ENCODE peak calls at places on chromosomes 3 and 15, in four cellular contexts. S is HepG2, I is spleen, P is GM12891. E is an unnamed sample.

GRCh38 chr3:169345662-169346331 is 317.7 kb downstream of the MECOM start:
- DNase-seq in I (no peak), P (no peak), S (no peak), E (no peak)

GRCh38 chr3:44289882-44290462 is 48.3 kb downstream of the TOPAZ1 start:
- DNase-seq in P (no peak), I (no peak), S (no peak), E (no peak)

GRCh38 chr3:62833538-62833937 is 41.7 kb downstream of the CADPS start:
- DNase-seq in I (no peak), S (peak), P (no peak), E (no peak)

GRCh38 chr3:179949428-179949827 is 87.3 kb downstream of the PEX5L start:
- DNase-seq in I (no peak), P (no peak), S (no peak), E (no peak)

GRCh38 chr3:56764904-56765445 is 36.8 kb downstream of the ARHGEF3 start:
- DNase-seq in P (no peak), I (no peak), S (no peak), E (no peak)

GRCh38 chr15:64356443-64357040 is 569 bp upstream of the CSNK1G1 start:
- DNase-seq in I (no peak), S (peak), P (no peak), E (no peak)

GRCh38 chr15:65411470-65412071 is 11.2 kb downstream of the IGDCC4 start:
- DNase-seq in I (no peak), P (no peak), S (no peak), E (no peak)

GRCh38 chr3:196694202-196694638 is 17.8 kb downstream of the CEP19 start:
- DNase-seq in S (no peak), P (no peak), I (no peak), E (no peak)

GRCh38 chr3:104952587-104952986 is 414.1 kb upstream of the ALCAM start:
- DNase-seq in P (no peak), I (no peak), S (no peak), E (no peak)

GRCh38 chr15:39124155-39124924 is 456.5 kb upstream of the THBS1 start:
- DNase-seq in P (no peak), S (peak), I (no peak), E (no peak)

GRCh38 chr3:110909824-110910223 is 161.8 kb upstream of the NECTIN3 start:
- DNase-seq in S (no peak), P (no peak), I (no peak), E (no peak)

GRCh38 chr3:67357610-67358458 is 296.6 kb downstream of the SUCLG2 start:
- DNase-seq in P (no peak), S (peak), I (no peak), E (peak)

GRCh38 chr3:50290116-50290745 is 2.0 kb downstream of the IFRD2 start:
- DNase-seq in P (no peak), I (peak), S (no peak), E (no peak)

GRCh38 chr3:50050361-50050760 is 38.4 kb upstream of the RBM5 start:
- DNase-seq in P (no peak), I (no peak), S (peak), E (no peak)

GRCh38 chr15:58608129-58608590 is 141.3 kb downstream of the ADAM10 start:
- DNase-seq in P (no peak), I (no peak), S (no peak), E (no peak)

GRCh38 chr3:131704084-131704483 is 201.3 kb upstream of the MRPL3 start:
- DNase-seq in S (no peak), I (no peak), P (no peak), E (no peak)

GRCh38 chr15:70853855-70854668 is at the start of gene LARP6:
- DNase-seq in I (no peak), P (peak), S (no peak), E (no peak)
- TF ChIP-seq POLR2AphosphoS5 in I (peak), P (no peak), S (no peak), E (no peak)

GRCh38 chr3:24315342-24315741 is 179.3 kb downstream of the THRB start:
- DNase-seq in S (no peak), P (no peak), I (no peak), E (no peak)

GRCh38 chr3:24315991-24316390 is 178.7 kb downstream of the THRB start:
- DNase-seq in I (no peak), S (no peak), P (no peak), E (no peak)

GRCh38 chr3:24316887-24317383 is 177.7 kb downstream of the THRB start:
- DNase-seq in I (no peak), S (peak), P (no peak), E (no peak)

GRCh38 chr3:24306518-24306917 is 188.1 kb downstream of the THRB start:
- DNase-seq in P (no peak), S (no peak), I (no peak), E (no peak)

GRCh38 chr3:24311881-24312280 is 182.8 kb downstream of the THRB start:
- DNase-seq in P (no peak), I (no peak), S (no peak), E (no peak)
- TF ChIP-seq POLR2AphosphoS5 in P (no peak), I (no peak), S (no peak), E (no peak)

DNA sequence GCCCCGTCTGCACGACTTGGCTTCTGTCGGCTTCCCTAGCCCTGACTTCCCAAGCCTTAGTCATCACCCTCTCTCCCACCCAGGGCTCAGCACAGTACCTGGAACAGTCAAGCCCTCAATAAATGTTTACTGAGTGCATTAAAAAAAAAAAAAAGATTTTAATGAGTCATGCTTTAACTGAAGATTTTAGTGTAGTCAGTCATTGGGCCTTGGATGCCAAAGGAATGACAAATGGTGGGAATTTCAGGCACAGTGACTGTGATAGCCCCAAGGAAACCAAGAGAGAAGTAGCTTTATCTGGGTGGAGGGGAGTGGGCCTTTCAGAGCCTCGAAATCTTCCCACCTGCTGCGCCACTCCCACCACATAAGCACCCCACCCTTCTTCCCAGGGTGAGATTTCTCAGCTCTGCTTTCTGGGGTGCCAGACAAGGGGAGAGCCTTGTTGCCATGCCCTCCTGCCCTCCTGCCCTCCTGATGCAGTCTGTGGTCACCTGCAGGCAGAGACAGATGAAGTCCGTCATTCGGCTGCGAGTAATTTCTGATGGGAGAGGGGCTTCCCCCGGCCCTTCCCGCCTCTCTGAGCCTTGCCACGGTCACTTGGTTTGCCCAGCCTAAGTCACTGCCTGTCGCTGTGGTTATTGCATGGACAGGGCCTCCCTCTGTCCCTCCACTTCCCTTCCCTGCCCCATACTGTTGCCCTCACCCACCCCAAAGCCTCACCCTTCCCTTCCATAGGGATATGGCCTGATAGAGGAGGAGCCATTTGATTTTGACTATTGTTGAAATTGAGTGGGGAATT is 41.8 kb downstream of the SMAD3 start:
- DNase-seq in I (peak), P (no peak), S (peak), E (peak)
- TF ChIP-seq POLR2AphosphoS5 in I (no peak), P (no peak), S (no peak), E (peak)

GRCh38 chr3:173398111-173398479 is 551 bp downstream of the NLGN1 start:
- DNase-seq in S (no peak), P (no peak), I (no peak), E (no peak)
- TF ChIP-seq POLR2AphosphoS5 in S (no peak), P (no peak), I (no peak), E (no peak)

DNA sequence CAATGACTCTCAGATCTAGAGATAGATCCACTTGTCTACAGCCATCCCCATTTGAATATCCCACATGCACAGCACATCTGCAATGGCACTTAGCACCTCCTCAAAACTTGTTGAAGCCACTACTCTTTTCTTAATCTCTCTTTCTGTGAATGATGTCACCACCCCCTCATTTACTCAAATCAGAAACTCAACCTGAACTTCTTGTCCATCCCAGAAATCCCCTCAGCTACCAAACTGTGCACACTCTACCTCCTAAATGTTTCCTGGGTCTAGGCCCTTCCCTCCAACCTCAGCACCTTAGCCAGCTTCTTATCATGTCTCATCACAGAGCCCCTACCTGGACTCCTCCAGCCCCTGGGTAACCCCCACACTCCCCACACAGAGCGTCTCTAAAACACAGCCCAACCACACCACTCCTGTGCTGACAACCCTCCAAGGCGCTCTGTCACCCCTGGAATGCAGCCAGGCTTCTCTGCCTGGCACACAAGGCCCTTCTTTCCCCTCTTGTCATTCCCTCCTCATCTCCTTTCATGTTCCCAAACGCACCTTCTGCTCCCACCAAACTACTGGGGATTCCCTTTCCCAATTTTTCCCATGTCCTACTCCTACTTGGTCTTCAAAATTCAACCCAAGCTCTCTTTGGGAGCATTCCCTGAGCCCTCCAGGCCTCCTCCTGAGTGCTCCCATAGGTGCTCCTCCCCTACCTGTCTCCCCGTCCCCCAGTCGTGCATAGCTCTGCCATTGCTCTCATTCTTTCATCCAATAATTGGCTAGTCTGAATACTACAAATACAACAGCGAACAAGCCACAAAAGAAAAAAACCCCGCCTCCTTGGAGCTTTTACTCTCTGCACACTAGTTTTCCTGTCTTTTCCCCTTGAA is 39.8 kb upstream of the ZBTB38 start:
- DNase-seq in S (no peak), I (no peak), P (no peak), E (no peak)
- TF ChIP-seq POLR2AphosphoS5 in S (no peak), I (no peak), P (no peak), E (no peak)

DNA sequence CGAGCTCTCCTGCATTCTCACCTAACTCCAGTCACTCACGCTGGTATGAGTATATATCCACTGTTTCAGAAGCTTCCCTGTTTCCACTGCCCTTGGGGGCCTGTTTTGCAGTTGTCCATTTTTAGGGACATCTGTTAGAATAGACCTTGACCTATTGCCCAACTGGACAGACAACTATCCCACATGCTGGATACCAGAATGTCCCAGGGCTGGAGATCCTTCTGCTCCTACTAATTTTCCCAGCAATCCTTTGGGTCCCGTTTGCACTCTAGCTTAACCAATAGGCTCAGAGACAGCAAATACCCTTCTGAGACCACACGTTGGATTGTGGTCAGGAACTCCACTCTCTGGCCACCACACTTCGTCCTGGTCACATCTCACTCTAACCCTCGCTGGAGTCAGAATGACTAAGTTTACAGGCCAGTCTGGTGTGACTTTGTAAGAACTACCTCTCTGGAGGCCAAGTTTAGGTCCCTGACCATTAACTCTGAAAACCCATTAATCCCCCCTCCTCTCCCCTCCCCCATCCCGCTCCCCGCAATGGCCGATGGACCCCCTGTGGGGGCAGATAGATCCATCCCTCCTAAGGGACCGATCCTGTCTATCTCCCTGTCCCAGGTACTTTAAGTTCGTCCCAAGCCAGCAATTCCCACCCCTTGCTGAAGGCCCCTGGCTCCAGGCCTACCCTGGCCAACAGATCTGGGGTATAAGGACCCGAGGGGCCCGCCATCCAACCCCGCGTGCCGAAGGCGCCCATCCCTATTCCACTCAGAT is 35.5 kb downstream of the HMCES start:
- DNase-seq in P (no peak), I (no peak), S (peak), E (no peak)
- TF ChIP-seq POLR2AphosphoS5 in P (peak), I (no peak), S (peak), E (no peak)

GRCh38 chr3:194374930-194375329 is 5.4 kb upstream of the LRRC15 start:
- DNase-seq in P (no peak), I (no peak), S (no peak), E (no peak)

GRCh38 chr3:194370753-194371152 is 1.2 kb upstream of the LRRC15 start:
- DNase-seq in P (no peak), I (no peak), S (no peak), E (no peak)

GRCh38 chr3:194373912-194374311 is 4.4 kb upstream of the LRRC15 start:
- DNase-seq in P (no peak), S (no peak), I (no peak), E (no peak)

GRCh38 chr3:194375473-194375872 is 5.9 kb upstream of the LRRC15 start:
- DNase-seq in P (no peak), I (no peak), S (no peak), E (no peak)

DNA sequence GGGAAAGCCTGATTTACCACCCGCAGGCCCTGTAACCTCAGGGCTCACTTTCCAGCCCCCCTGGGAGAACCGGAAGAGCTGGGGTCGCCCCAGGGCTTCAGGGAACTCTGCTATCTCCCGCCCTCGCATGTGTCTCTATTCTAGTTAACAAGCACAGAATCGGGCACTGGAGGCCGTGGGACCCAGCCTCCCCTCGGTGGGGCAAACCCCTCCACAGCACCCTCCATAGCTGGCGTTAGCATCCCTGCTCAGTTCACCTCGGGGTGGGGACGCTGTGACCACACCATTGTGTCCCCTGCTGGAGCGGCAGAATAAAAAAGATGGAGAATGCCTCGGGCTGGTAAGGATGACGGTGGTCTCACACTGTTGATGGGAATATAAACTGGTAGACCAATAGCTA is 3.5 kb upstream of the LRRC15 start:
- DNase-seq in I (no peak), P (no peak), S (no peak), E (no peak)
- TF ChIP-seq POLR2AphosphoS5 in I (no peak), P (no peak), S (no peak), E (no peak)

GRCh38 chr3:134651347-134652041 is 672 bp upstream of the KY start:
- DNase-seq in S (no peak), I (no peak), P (no peak), E (no peak)

GRCh38 chr3:134649106-134649705 is 1.6 kb downstream of the KY start:
- DNase-seq in S (no peak), I (no peak), P (no peak), E (no peak)

GRCh38 chr3:134652409-134652831 is 1.6 kb upstream of the KY start:
- DNase-seq in P (no peak), S (no peak), I (no peak), E (no peak)

GRCh38 chr3:134652886-134653630 is 2.2 kb upstream of the KY start:
- DNase-seq in I (no peak), S (no peak), P (no peak), E (no peak)

DNA sequence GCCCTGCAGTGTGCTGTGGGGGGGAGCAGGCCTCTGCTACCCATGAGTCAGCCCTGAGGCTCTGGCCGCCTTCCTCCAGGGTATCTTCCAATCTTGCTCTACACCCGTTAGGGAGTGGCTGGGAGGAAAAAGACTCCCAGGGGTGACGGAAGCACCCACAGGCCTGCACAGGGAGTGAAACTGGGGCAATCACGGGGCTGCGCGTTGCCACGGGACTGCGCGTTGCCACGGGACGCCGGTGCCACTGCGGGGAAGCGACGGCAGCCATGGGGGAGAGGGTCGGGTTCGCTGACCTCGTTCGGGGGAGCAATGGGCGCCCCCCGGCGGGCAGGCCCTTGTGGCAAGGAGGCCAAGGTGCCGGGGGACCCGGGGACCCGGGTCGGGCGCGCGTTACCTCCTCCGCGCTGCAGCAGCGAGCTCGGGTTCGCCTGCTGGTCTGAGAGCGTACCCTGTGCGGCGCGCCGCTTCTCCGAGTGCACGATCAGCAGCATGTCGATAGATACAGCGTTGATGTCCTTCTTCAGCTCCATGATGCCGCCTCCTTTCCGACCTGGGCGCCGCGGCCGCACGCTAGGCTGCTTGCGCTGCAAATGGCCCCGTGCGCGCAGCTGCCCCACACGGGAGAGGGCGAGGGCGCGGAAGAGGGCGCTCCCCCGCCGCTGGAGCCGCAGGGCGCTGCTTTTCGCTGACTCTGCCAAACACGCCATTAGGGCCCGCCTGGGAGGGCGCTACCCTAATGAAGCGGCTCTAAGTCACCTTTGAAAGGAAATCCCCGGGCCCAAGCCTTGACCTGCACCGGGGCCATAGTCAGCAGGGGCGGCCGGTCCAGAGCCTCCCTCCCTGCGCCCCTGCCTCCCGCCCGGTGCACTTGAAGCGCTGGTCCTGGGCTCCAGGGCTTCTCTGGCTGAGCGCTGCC is at the start of gene KY:
- DNase-seq in I (no peak), P (peak), S (no peak), E (no peak)
- TF ChIP-seq POLR2AphosphoS5 in I (peak), P (no peak), S (no peak), E (no peak)

GRCh38 chr3:47890832-47891620 is 88.1 kb downstream of the DHX30 start:
- DNase-seq in S (no peak), I (no peak), P (no peak), E (no peak)
- TF ChIP-seq POLR2AphosphoS5 in S (no peak), I (no peak), P (no peak), E (no peak)

GRCh38 chr3:177595789-177596188 is 398.5 kb upstream of the TBL1XR1 start:
- DNase-seq in P (no peak), I (no peak), S (no peak), E (no peak)

GRCh38 chr3:177596822-177597271 is 399.6 kb upstream of the TBL1XR1 start:
- DNase-seq in S (no peak), I (no peak), P (no peak), E (no peak)

GRCh38 chr3:177598110-177598833 is 401.0 kb upstream of the TBL1XR1 start:
- DNase-seq in P (no peak), S (no peak), I (no peak), E (no peak)

GRCh38 chr3:177596248-177596821 is 399.1 kb upstream of the TBL1XR1 start:
- DNase-seq in P (no peak), S (no peak), I (no peak), E (no peak)

GRCh38 chr3:177597325-177598109 is 400.2 kb upstream of the TBL1XR1 start:
- DNase-seq in P (no peak), S (no peak), I (no peak), E (no peak)
- TF ChIP-seq POLR2AphosphoS5 in P (no peak), S (no peak), I (no peak), E (no peak)

E was measured in Panc1.